ENCODE peak calls at places on chromosomes 2 and 18, in five cellular contexts. One of them, this sample, is unnamed.

GRCh38 chr2:44918095-44918775 is 23.3 kb upstream of the SIX3 start:
- DNase-seq in stimulated activated CD4-positive, alpha-beta T cell treated with anti-CD3 and anti-CD28 coated beads, Interleukin-2, amount 100 ng/mL, for 24 hours: no peak
- DNase-seq in fibroblast of the conjunctiva: no peak
- DNase-seq in SK-N-DZ: no peak
- DNase-seq in stimulated activated CD8-positive, alpha-beta memory T cell treated with anti-CD3 and anti-CD28 coated beads, Interleukin-7, amount 100 ng/mL, for 4 hours: no peak
- DNase-seq in this sample: no peak

GRCh38 chr2:235903803-235904637 is 264.2 kb downstream of the GBX2 start:
- DNase-seq in stimulated activated CD8-positive, alpha-beta memory T cell treated with anti-CD3 and anti-CD28 coated beads, Interleukin-7, amount 100 ng/mL, for 4 hours: no peak
- DNase-seq in SK-N-DZ: no peak
- DNase-seq in stimulated activated CD4-positive, alpha-beta T cell treated with anti-CD3 and anti-CD28 coated beads, Interleukin-2, amount 100 ng/mL, for 24 hours: no peak
- DNase-seq in fibroblast of the conjunctiva: no peak
- DNase-seq in this sample: no peak

GRCh38 chr2:152555048-152555447 is 162.2 kb downstream of the PRPF40A start:
- DNase-seq in fibroblast of the conjunctiva: no peak
- DNase-seq in stimulated activated CD4-positive, alpha-beta T cell treated with anti-CD3 and anti-CD28 coated beads, Interleukin-2, amount 100 ng/mL, for 24 hours: no peak
- DNase-seq in stimulated activated CD8-positive, alpha-beta memory T cell treated with anti-CD3 and anti-CD28 coated beads, Interleukin-7, amount 100 ng/mL, for 4 hours: no peak
- DNase-seq in SK-N-DZ: no peak
- DNase-seq in this sample: no peak

GRCh38 chr2:37154790-37155189 is 2.0 kb downstream of the EIF2AK2 start:
- DNase-seq in SK-N-DZ: no peak
- DNase-seq in stimulated activated CD8-positive, alpha-beta memory T cell treated with anti-CD3 and anti-CD28 coated beads, Interleukin-7, amount 100 ng/mL, for 4 hours: no peak
- DNase-seq in fibroblast of the conjunctiva: no peak
- DNase-seq in stimulated activated CD4-positive, alpha-beta T cell treated with anti-CD3 and anti-CD28 coated beads, Interleukin-2, amount 100 ng/mL, for 24 hours: no peak
- DNase-seq in this sample: no peak

GRCh38 chr2:168896783-168897182 is 4.3 kb upstream of the G6PC2 start:
- DNase-seq in stimulated activated CD8-positive, alpha-beta memory T cell treated with anti-CD3 and anti-CD28 coated beads, Interleukin-7, amount 100 ng/mL, for 4 hours: no peak
- DNase-seq in stimulated activated CD4-positive, alpha-beta T cell treated with anti-CD3 and anti-CD28 coated beads, Interleukin-2, amount 100 ng/mL, for 24 hours: no peak
- DNase-seq in fibroblast of the conjunctiva: no peak
- DNase-seq in SK-N-DZ: no peak
- DNase-seq in this sample: no peak

GRCh38 chr2:143321994-143322393 is 192.8 kb downstream of the ARHGAP15 start:
- DNase-seq in stimulated activated CD8-positive, alpha-beta memory T cell treated with anti-CD3 and anti-CD28 coated beads, Interleukin-7, amount 100 ng/mL, for 4 hours: no peak
- DNase-seq in fibroblast of the conjunctiva: no peak
- DNase-seq in SK-N-DZ: no peak
- DNase-seq in stimulated activated CD4-positive, alpha-beta T cell treated with anti-CD3 and anti-CD28 coated beads, Interleukin-2, amount 100 ng/mL, for 24 hours: no peak
- DNase-seq in this sample: no peak

GRCh38 chr2:28327596-28327962 is 65.1 kb upstream of the FOSL2 start:
- DNase-seq in fibroblast of the conjunctiva: no peak
- DNase-seq in stimulated activated CD8-positive, alpha-beta memory T cell treated with anti-CD3 and anti-CD28 coated beads, Interleukin-7, amount 100 ng/mL, for 4 hours: no peak
- DNase-seq in SK-N-DZ: no peak
- DNase-seq in stimulated activated CD4-positive, alpha-beta T cell treated with anti-CD3 and anti-CD28 coated beads, Interleukin-2, amount 100 ng/mL, for 24 hours: no peak
- DNase-seq in this sample: no peak

GRCh38 chr2:156326488-156326887 is 6.0 kb downstream of the NR4A2 start:
- DNase-seq in fibroblast of the conjunctiva: no peak
- DNase-seq in stimulated activated CD4-positive, alpha-beta T cell treated with anti-CD3 and anti-CD28 coated beads, Interleukin-2, amount 100 ng/mL, for 24 hours: no peak
- DNase-seq in SK-N-DZ: no peak
- DNase-seq in stimulated activated CD8-positive, alpha-beta memory T cell treated with anti-CD3 and anti-CD28 coated beads, Interleukin-7, amount 100 ng/mL, for 4 hours: no peak
- DNase-seq in this sample: no peak

GRCh38 chr2:241844831-241845578 is 13.7 kb downstream of the PDCD1 start:
- DNase-seq in SK-N-DZ: no peak
- DNase-seq in fibroblast of the conjunctiva: no peak
- DNase-seq in stimulated activated CD4-positive, alpha-beta T cell treated with anti-CD3 and anti-CD28 coated beads, Interleukin-2, amount 100 ng/mL, for 24 hours: no peak
- DNase-seq in stimulated activated CD8-positive, alpha-beta memory T cell treated with anti-CD3 and anti-CD28 coated beads, Interleukin-7, amount 100 ng/mL, for 4 hours: no peak
- DNase-seq in this sample: no peak

GRCh38 chr18:22637787-22638186 is 220.1 kb upstream of the CTAGE1 start:
- DNase-seq in stimulated activated CD4-positive, alpha-beta T cell treated with anti-CD3 and anti-CD28 coated beads, Interleukin-2, amount 100 ng/mL, for 24 hours: no peak
- DNase-seq in SK-N-DZ: no peak
- DNase-seq in fibroblast of the conjunctiva: peak
- DNase-seq in stimulated activated CD8-positive, alpha-beta memory T cell treated with anti-CD3 and anti-CD28 coated beads, Interleukin-7, amount 100 ng/mL, for 4 hours: no peak
- DNase-seq in this sample: peak

GRCh38 chr2:235390108-235390815 is 103.6 kb upstream of the AGAP1 start:
- DNase-seq in stimulated activated CD4-positive, alpha-beta T cell treated with anti-CD3 and anti-CD28 coated beads, Interleukin-2, amount 100 ng/mL, for 24 hours: peak
- DNase-seq in stimulated activated CD8-positive, alpha-beta memory T cell treated with anti-CD3 and anti-CD28 coated beads, Interleukin-7, amount 100 ng/mL, for 4 hours: peak
- DNase-seq in fibroblast of the conjunctiva: no peak
- DNase-seq in SK-N-DZ: no peak
- DNase-seq in this sample: no peak

GRCh38 chr2:201500534-201500933 is 49.0 kb downstream of the STRADB start:
- DNase-seq in SK-N-DZ: no peak
- DNase-seq in fibroblast of the conjunctiva: no peak
- DNase-seq in stimulated activated CD8-positive, alpha-beta memory T cell treated with anti-CD3 and anti-CD28 coated beads, Interleukin-7, amount 100 ng/mL, for 4 hours: no peak
- DNase-seq in stimulated activated CD4-positive, alpha-beta T cell treated with anti-CD3 and anti-CD28 coated beads, Interleukin-2, amount 100 ng/mL, for 24 hours: no peak
- DNase-seq in this sample: no peak

GRCh38 chr2:144650886-144651285 is 131.0 kb upstream of the ZEB2 start:
- DNase-seq in stimulated activated CD8-positive, alpha-beta memory T cell treated with anti-CD3 and anti-CD28 coated beads, Interleukin-7, amount 100 ng/mL, for 4 hours: no peak
- DNase-seq in stimulated activated CD4-positive, alpha-beta T cell treated with anti-CD3 and anti-CD28 coated beads, Interleukin-2, amount 100 ng/mL, for 24 hours: no peak
- DNase-seq in SK-N-DZ: peak
- DNase-seq in fibroblast of the conjunctiva: no peak
- DNase-seq in this sample: no peak